ENCODE peak calls at places on chromosomes 12 and 14, in six cellular contexts. W, J, I, Z, B and O are unnamed samples.

GRCh38 chr12:53508534-53509199 is 1.4 kb upstream of the NPFF start:
- DNase-seq in W (peak), J (peak), I (no peak), Z (peak), B (peak), O (no peak)

GRCh38 chr14:81618695-81619094 is 85.0 kb upstream of the SEL1L start:
- DNase-seq in W (no peak), J (no peak), I (no peak), Z (no peak), B (no peak), O (no peak)

GRCh38 chr14:88791629-88792571 is 853 bp downstream of the EML5 start:
- DNase-seq in W (no peak), J (no peak), I (no peak), Z (peak), B (no peak), O (no peak)

GRCh38 chr12:118302053-118302452 is 70.7 kb downstream of the TAOK3 start:
- DNase-seq in W (no peak), J (peak), I (no peak), Z (no peak), B (no peak), O (no peak)

GRCh38 chr12:52058631-52059324 is 7.5 kb downstream of the NR4A1 start:
- DNase-seq in W (no peak), J (no peak), I (no peak), Z (no peak), B (no peak), O (no peak)

GRCh38 chr12:76265424-76266180 is 82.6 kb downstream of the BBS10 start:
- DNase-seq in W (no peak), J (no peak), I (no peak), Z (no peak), B (no peak), O (no peak)

GRCh38 chr14:100149789-100150611 is 9.4 kb downstream of the DEGS2 start:
- DNase-seq in W (no peak), J (peak), I (no peak), Z (no peak), B (no peak), O (no peak)

GRCh38 chr12:20314325-20314724 is 54.0 kb upstream of the PDE3A start:
- DNase-seq in W (no peak), J (no peak), I (no peak), Z (no peak), B (no peak), O (no peak)

GRCh38 chr12:51307655-51308593 is 16.1 kb downstream of the BIN2 start:
- DNase-seq in W (no peak), J (peak), I (peak), Z (no peak), B (no peak), O (no peak)

GRCh38 chr14:74589291-74589879 is 22.7 kb downstream of the LTBP2 start:
- DNase-seq in W (no peak), J (no peak), I (no peak), Z (no peak), B (no peak), O (no peak)

GRCh38 chr14:23831591-23831990 is 122.0 kb upstream of the DHRS4 start:
- DNase-seq in W (no peak), J (no peak), I (no peak), Z (no peak), B (no peak), O (no peak)

GRCh38 chr14:73810478-73811163 is 41.0 kb upstream of the PTGR2 start:
- DNase-seq in W (no peak), J (no peak), I (no peak), Z (no peak), B (no peak), O (no peak)

GRCh38 chr12:29778531-29778930 is 5.2 kb downstream of the TMTC1 start:
- DNase-seq in W (no peak), J (no peak), I (no peak), Z (no peak), B (no peak), O (no peak)

GRCh38 chr12:52873832-52874572 is 25.2 kb upstream of the KRT78 start:
- DNase-seq in W (no peak), J (peak), I (peak), Z (peak), B (peak), O (no peak)

GRCh38 chr14:64736271-64737131 is 32.3 kb downstream of the PLEKHG3 start:
- DNase-seq in W (no peak), J (no peak), I (no peak), Z (no peak), B (no peak), O (no peak)

GRCh38 chr12:115267464-115267863 is 583.5 kb upstream of the TBX3 start:
- DNase-seq in W (no peak), J (no peak), I (no peak), Z (no peak), B (no peak), O (no peak)

GRCh38 chr12:288687-289086 is 26.1 kb upstream of the SLC6A13 start:
- DNase-seq in W (no peak), J (no peak), I (no peak), Z (no peak), B (no peak), O (no peak)

DNA sequence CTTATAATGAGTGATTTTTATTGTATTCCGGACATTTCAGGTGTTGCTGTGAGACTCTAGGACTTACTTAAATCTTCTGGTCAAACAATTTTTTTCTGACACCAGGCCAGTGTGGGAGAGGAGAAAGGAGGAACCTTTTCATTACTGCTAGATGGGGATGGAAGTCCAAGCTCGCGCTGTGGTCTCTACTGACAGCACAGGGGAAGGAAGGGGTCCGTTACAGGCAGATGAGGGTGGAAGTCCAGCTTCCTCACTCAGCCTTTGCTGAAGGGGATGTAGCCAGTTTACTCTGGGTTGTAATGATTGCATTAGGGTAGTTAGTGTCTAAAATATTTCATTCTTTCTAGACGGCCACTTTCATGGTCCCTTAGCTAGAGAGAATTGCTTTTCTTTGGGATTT is 26.3 kb upstream of the ST8SIA1 start:
- DNase-seq in W (no peak), J (no peak), I (no peak), Z (no peak), B (no peak), O (no peak)
- TF ChIP-seq EZH2 in W (no peak), J (no peak), I (no peak), Z (no peak), B (no peak), O (no peak)

GRCh38 chr12:109553471-109553870 is 19.8 kb downstream of the MMAB start:
- DNase-seq in W (no peak), J (no peak), I (no peak), Z (no peak), B (no peak), O (no peak)
- TF ChIP-seq EZH2 in W (no peak), J (no peak), I (no peak), Z (no peak), B (no peak), O (no peak)

GRCh38 chr14:37585101-37585479 is 10.0 kb downstream of the FOXA1 start:
- DNase-seq in W (no peak), J (no peak), I (no peak), Z (peak), B (no peak), O (no peak)
- TF ChIP-seq EZH2 in W (peak), J (no peak), I (no peak), Z (peak), B (no peak), O (no peak)

GRCh38 chr12:98894412-98895085 is 249.5 kb downstream of the APAF1 start:
- DNase-seq in W (no peak), J (no peak), I (no peak), Z (peak), B (peak), O (no peak)

GRCh38 chr12:98893126-98893525 is 248.0 kb downstream of the APAF1 start:
- DNase-seq in W (no peak), J (no peak), I (no peak), Z (peak), B (peak), O (no peak)

GRCh38 chr12:98896938-98897337 is 251.8 kb downstream of the APAF1 start:
- DNase-seq in W (no peak), J (no peak), I (no peak), Z (peak), B (peak), O (no peak)

GRCh38 chr12:98893601-98894411 is 248.7 kb downstream of the APAF1 start:
- DNase-seq in W (no peak), J (no peak), I (no peak), Z (peak), B (peak), O (no peak)

DNA sequence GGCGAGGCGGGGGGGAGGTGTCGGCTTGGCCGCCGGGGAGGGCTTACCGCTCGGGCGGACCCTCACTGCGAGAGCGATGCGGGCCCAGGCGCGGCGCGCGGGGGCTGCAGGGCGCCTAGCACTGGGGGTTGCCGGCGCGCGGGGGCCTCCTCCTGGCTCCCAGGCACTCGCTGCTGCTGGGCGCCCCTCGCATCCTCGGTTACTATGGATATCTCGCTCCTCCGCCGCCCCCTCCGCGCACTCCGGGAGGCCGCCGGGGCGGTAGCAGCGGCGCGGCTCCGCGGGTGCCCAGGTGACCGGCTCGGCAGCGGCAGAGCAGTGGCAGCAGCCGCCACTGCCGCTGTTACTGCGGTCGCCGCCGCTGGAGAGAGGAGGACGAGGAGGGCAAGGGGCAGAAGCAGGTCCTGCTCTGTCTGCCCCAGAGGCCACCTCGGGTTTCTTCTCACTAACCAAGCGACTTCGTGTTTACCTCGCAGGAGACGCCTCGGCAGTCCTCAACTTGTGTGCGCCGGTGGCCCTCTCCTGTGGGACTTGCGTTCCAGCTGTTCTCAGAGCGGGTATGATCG is 250.1 kb downstream of the APAF1 start:
- DNase-seq in W (peak), J (no peak), I (no peak), Z (peak), B (peak), O (no peak)
- TF ChIP-seq EZH2 in W (peak), J (no peak), I (no peak), Z (no peak), B (peak), O (peak)

DNA sequence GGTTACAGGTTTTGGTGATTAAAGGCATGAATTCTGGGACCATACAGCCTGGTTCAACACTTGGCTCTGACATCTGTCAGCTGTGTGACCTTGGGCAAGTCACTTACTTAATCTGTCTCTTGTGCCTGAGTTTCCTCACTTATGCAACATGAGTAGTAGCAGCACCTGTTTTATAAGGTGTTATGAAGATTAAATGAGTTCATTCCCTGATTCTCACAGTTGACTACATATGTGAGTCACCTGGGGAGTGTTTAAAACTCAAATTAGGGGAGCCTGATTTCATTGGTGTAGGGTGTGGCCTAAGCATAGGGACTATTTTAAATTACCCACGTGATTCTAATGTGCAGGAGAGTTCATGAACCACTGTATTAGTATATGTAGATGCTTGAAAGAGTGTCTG is 36.7 kb upstream of the TMEM233 start:
- DNase-seq in W (no peak), J (no peak), I (no peak), Z (no peak), B (no peak), O (no peak)
- TF ChIP-seq EZH2 in W (no peak), J (no peak), I (no peak), Z (no peak), B (no peak), O (no peak)

GRCh38 chr14:104395276-104395675 is 184.3 kb upstream of the C14orf180 start:
- DNase-seq in W (no peak), J (no peak), I (no peak), Z (no peak), B (no peak), O (no peak)
- TF ChIP-seq EZH2 in W (no peak), J (no peak), I (no peak), Z (no peak), B (no peak), O (no peak)

GRCh38 chr12:120367252-120367923 is 1.6 kb downstream of the MSI1 start:
- DNase-seq in W (no peak), J (no peak), I (no peak), Z (peak), B (peak), O (no peak)

GRCh38 chr12:120368789-120369475 is at the start of gene MSI1:
- DNase-seq in W (no peak), J (peak), I (no peak), Z (peak), B (no peak), O (no peak)

GRCh38 chr12:120367924-120368788 is 808 bp downstream of the MSI1 start:
- DNase-seq in W (no peak), J (no peak), I (no peak), Z (peak), B (no peak), O (no peak)

GRCh38 chr12:120370343-120371243 is 1.6 kb upstream of the MSI1 start:
- DNase-seq in W (no peak), J (no peak), I (no peak), Z (no peak), B (no peak), O (no peak)

GRCh38 chr12:120369476-120370342 is 745 bp upstream of the MSI1 start:
- DNase-seq in W (no peak), J (no peak), I (no peak), Z (peak), B (no peak), O (no peak)
- TF ChIP-seq EZH2 in W (no peak), J (peak), I (no peak), Z (no peak), B (peak), O (no peak)

DNA sequence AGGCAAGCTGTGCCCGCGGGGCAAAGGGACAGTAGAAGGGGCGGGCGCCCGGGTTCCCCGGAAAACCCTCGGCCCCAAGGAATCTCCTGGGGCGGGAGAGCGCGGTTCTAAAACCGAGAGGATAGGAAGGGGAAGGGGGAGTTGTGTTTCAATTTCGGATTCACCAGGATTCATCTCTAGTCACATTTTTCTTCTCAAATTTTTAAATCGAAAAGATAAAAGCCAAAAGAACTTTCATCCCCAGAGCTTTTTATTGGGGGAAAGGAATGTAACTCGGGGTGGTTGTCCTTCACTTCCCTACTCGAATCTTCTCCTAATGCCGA is 1.4 kb downstream of the BMP4 start:
- DNase-seq in W (no peak), J (no peak), I (no peak), Z (no peak), B (no peak), O (no peak)
- TF ChIP-seq EZH2 in W (peak), J (no peak), I (no peak), Z (peak), B (no peak), O (no peak)